ENCODE peak calls at places on chromosomes 2 and 18, in five cellular contexts. I is K562, P is H1, X is GM12878, G is HepG2. C is an unnamed sample.

GRCh38 chr2:25829377-25829704 is 48.9 kb downstream of the ASXL2 start:
- DNase-seq in I (no peak), P (no peak), X (no peak), G (peak), C (no peak)

GRCh38 chr2:89763581-89764485 is 1072.4 kb downstream of the RPIA start:
- DNase-seq in I (no peak), P (no peak), X (no peak), G (no peak), C (no peak)

GRCh38 chr18:48470484-48471180 is 61.4 kb upstream of the ZBTB7C start:
- DNase-seq in I (no peak), P (no peak), X (no peak), G (peak), C (no peak)

GRCh38 chr2:170817999-170818293 is 1.3 kb downstream of the GAD1 start:
- DNase-seq in I (no peak), P (peak), X (no peak), G (no peak), C (peak)

GRCh38 chr2:240569523-240569997 is 1.3 kb downstream of the RNPEPL1 start:
- DNase-seq in I (no peak), P (peak), X (no peak), G (no peak), C (peak)

GRCh38 chr2:71922091-71922490 is 225.6 kb downstream of the CYP26B1 start:
- DNase-seq in I (no peak), P (no peak), X (no peak), G (no peak), C (no peak)

GRCh38 chr2:241638940-241639339 is 1.4 kb downstream of the ATG4B start:
- DNase-seq in I (no peak), P (no peak), X (no peak), G (no peak), C (no peak)

GRCh38 chr2:176078440-176079284 is 5.1 kb downstream of the EVX2 start:
- DNase-seq in I (no peak), P (peak), X (no peak), G (no peak), C (no peak)

GRCh38 chr2:219289537-219290361 is 10.6 kb downstream of the DNAJB2 start:
- DNase-seq in I (peak), P (no peak), X (no peak), G (no peak), C (no peak)

GRCh38 chr2:33694904-33695303 is 95.8 kb upstream of the FAM98A start:
- DNase-seq in I (no peak), P (no peak), X (no peak), G (no peak), C (no peak)

GRCh38 chr2:3807853-3808252 is 104.5 kb downstream of the DCDC2C start:
- DNase-seq in I (no peak), P (no peak), X (no peak), G (peak), C (no peak)

GRCh38 chr2:10297950-10298349 is 4.8 kb upstream of the HPCAL1 start:
- DNase-seq in I (peak), P (no peak), X (no peak), G (peak), C (no peak)

GRCh38 chr2:51103205-51103604 is 71.3 kb upstream of the NRXN1 start:
- DNase-seq in I (no peak), P (peak), X (no peak), G (peak), C (peak)

GRCh38 chr18:44740000-44740399 is 59.3 kb downstream of the SETBP1 start:
- DNase-seq in I (no peak), P (no peak), X (no peak), G (no peak), C (no peak)

GRCh38 chr18:78503129-78503528 is 476.5 kb upstream of the SALL3 start:
- DNase-seq in I (no peak), P (no peak), X (no peak), G (no peak), C (no peak)

GRCh38 chr2:157283468-157283867 is 26.0 kb downstream of the GALNT5 start:
- DNase-seq in I (no peak), P (no peak), X (no peak), G (no peak), C (no peak)

GRCh38 chr18:74905245-74905644 is 303.7 kb downstream of the PTGR3 start:
- DNase-seq in I (no peak), P (no peak), X (no peak), G (no peak), C (no peak)

GRCh38 chr2:27123302-27124150 is at the start of gene ABHD1:
- DNase-seq in I (peak), P (peak), X (no peak), G (peak), C (peak)

GRCh38 chr2:70471129-70471528 is 82.5 kb downstream of the TGFA start:
- DNase-seq in I (no peak), P (no peak), X (no peak), G (no peak), C (no peak)

GRCh38 chr18:44677933-44678332 is 2.8 kb upstream of the SETBP1 start:
- DNase-seq in I (no peak), P (no peak), X (no peak), G (no peak), C (no peak)

GRCh38 chr2:100070078-100070477 is 72.3 kb downstream of the AFF3 start:
- DNase-seq in I (no peak), P (no peak), X (no peak), G (peak), C (no peak)

GRCh38 chr18:56662902-56663301 is 11.7 kb downstream of the WDR7 start:
- DNase-seq in I (no peak), P (no peak), X (no peak), G (no peak), C (no peak)

DNA sequence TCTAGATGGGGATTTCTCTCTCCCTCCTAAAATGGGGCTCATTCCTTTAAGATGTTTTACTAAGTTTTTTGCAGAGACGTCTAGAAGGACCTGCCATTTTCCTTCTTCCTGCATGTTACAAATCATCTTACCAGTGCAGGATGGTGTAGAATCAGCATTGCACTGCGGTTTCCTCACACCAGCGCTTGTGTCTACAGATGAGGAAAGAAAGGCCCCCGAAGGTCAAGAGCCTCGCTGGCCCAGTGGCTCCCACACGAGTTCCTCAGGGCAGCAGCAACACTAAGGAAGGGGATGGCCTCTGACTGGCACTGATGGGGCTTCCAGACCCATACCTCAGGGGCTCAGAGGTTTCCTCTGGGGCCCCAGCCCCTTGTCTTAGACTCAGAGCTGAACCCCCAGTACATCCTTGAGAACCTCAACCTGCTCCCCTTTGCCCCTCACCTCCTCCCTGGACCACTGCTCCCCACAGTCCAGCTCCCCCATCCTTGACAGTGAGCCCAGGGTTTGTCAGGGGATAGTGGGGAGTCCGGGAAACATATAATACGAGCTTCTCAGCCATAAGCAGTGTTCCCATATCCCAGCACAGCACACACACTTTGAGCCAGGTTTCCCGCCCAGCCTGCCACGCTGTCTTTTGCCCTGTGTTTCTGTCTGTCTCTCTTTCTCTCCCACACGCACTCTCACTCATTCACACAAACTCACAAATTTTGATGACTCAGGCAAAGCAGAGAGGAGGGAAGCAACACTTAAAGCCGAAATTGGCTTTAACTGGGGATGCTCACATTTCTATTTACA is 29.4 kb downstream of the ZFP36L2 start:
- DNase-seq in I (no peak), P (no peak), X (no peak), G (no peak), C (no peak)
- TF ChIP-seq ATF2 in I (no peak), P (no peak), X (no peak), G (no peak), C (no peak)

DNA sequence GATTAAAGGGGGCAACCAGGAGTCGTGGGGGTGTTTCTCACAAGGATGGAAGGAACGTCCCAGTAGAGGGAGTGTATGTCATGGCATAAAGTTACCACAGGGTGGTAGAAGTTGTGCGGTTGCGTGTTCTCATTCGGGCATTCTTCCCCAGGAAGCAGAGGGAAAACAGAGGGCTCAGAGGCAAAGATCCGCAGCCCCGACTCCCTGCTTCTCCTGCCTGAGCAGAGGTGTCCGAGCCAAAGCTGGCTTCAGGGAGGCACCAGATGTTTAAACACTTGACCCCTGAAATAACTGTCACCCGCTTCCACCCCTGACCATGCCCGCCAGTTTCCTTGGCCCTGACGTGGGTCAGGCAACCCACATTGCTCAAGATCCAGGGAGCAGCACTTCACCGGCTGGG is 83.7 kb downstream of the EN1 start:
- DNase-seq in I (peak), P (peak), X (no peak), G (peak), C (peak)
- TF ChIP-seq ATF2 in I (no peak), P (no peak), X (no peak), G (no peak), C (no peak)

GRCh38 chr2:191428141-191428540 is 182.9 kb downstream of the MYO1B start:
- DNase-seq in I (no peak), P (no peak), X (no peak), G (no peak), C (no peak)
- TF ChIP-seq ATF2 in I (no peak), P (no peak), X (no peak), G (no peak), C (no peak)

GRCh38 chr2:77712601-77713000 is 190.4 kb upstream of the LRRTM4 start:
- DNase-seq in I (no peak), P (no peak), X (no peak), G (no peak), C (no peak)

GRCh38 chr2:77713412-77713811 is 191.2 kb upstream of the LRRTM4 start:
- DNase-seq in I (no peak), P (no peak), X (no peak), G (no peak), C (no peak)
- TF ChIP-seq ATF2 in I (no peak), P (no peak), X (no peak), G (no peak), C (no peak)

GRCh38 chr2:231411237-231411636 is 15.7 kb downstream of the B3GNT7 start:
- DNase-seq in I (no peak), P (no peak), X (no peak), G (no peak), C (no peak)

GRCh38 chr2:231410293-231411004 is 14.9 kb downstream of the B3GNT7 start:
- DNase-seq in I (peak), P (peak), X (no peak), G (no peak), C (peak)

GRCh38 chr2:231412616-231412963 is 17.1 kb downstream of the B3GNT7 start:
- DNase-seq in I (no peak), P (no peak), X (no peak), G (no peak), C (no peak)

GRCh38 chr2:231413456-231413855 is 17.9 kb downstream of the B3GNT7 start:
- DNase-seq in I (no peak), P (peak), X (no peak), G (no peak), C (no peak)

GRCh38 chr2:231411871-231412615 is 16.5 kb downstream of the B3GNT7 start:
- DNase-seq in I (no peak), P (peak), X (no peak), G (peak), C (peak)
- TF ChIP-seq ATF2 in I (no peak), P (no peak), X (no peak), G (no peak), C (no peak)

GRCh38 chr2:75200140-75200985 is 1.0 kb upstream of the TACR1 start:
- DNase-seq in I (no peak), P (peak), X (no peak), G (no peak), C (peak)

GRCh38 chr2:75194184-75194868 is 5.0 kb downstream of the TACR1 start:
- DNase-seq in I (no peak), P (no peak), X (no peak), G (no peak), C (no peak)

GRCh38 chr2:75202359-75202758 is 3.0 kb upstream of the TACR1 start:
- DNase-seq in I (no peak), P (no peak), X (no peak), G (no peak), C (no peak)

GRCh38 chr2:75195076-75195691 is 4.1 kb downstream of the TACR1 start:
- DNase-seq in I (no peak), P (no peak), X (no peak), G (no peak), C (no peak)

DNA sequence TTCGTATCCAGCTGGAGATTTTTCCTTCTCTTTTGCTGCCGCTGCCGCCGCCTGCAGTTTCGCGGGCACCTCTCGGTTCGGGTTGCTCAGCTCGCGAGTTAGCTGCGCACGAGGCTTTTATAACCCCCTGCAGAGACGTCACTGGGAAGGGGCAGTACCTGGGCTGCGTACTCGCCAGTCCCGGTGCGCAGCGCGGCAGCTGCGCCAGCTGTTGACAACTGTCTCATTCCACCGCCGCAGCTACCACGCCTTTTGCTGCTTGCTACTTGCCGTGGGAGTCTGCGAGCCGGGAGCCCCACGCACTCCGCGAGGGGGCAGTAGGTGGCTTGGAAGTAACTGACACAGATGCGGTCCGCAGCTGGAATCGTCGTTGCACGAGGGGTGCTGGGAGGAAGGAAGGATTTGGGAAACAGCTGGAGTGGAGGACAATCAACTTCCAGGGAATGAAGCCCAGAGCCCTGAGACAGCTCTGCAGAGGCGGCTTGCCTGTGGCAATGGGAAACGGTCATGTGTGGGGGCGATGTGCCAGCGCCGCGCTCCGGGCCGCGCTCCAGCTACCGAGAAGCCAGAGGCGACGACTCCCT is at the start of gene TACR1:
- DNase-seq in I (peak), P (peak), X (peak), G (peak), C (peak)
- TF ChIP-seq ATF2 in I (no peak), P (no peak), X (no peak), G (no peak), C (no peak)

DNA sequence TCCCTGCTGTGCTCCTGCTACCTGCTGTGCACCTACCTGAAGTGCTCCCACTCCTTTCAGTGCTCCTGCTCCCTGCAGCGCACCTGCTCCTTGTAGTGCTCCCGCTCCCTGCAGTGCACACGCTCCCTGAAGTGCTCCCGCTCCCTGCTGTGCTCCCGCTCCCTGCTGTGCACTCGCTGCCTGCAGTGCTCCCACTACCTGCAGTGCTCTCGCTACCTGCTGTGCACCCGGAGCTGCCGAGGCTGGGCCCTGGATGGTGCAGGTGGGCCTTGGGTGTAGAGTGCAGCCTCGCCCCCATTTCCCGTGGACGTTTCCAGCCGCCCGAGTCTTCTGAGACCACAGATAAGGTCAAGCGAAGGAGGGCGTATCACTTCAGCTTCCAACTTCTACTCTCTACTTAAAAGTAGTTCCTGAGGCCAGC is 16.0 kb downstream of the TMEM18 start:
- DNase-seq in I (no peak), P (no peak), X (no peak), G (no peak), C (no peak)
- TF ChIP-seq ATF2 in I (no peak), P (no peak), X (no peak), G (no peak), C (no peak)

GRCh38 chr2:205657579-205657978 is 24.7 kb upstream of the NRP2 start:
- DNase-seq in I (no peak), P (no peak), X (no peak), G (no peak), C (no peak)
- TF ChIP-seq ATF2 in I (no peak), P (no peak), X (no peak), G (no peak), C (no peak)

GRCh38 chr2:159091981-159092380 is 123.5 kb downstream of the TANC1 start:
- DNase-seq in I (no peak), P (no peak), X (peak), G (no peak), C (no peak)
- TF ChIP-seq ATF2 in I (no peak), P (no peak), X (no peak), G (no peak), C (no peak)